ENCODE peak calls at places on chromosome 13, in six cellular contexts. One of them, this sample, is unnamed.

GRCh38 chr13:72565893-72566292 is 161.5 kb downstream of the MZT1 start:
- DNase-seq in Kasumi-1: peak
- DNase-seq in activated CD4-positive, alpha-beta T cell treated with anti-CD3 and anti-CD28 coated beads, Interleukin-2, amount 50 U/mL, for 1 hour: no peak
- DNase-seq in occipital lobe: no peak
- DNase-seq in stomach: no peak
- DNase-seq in naive thymus-derived CD8-positive, alpha-beta T cell: no peak
- DNase-seq in this sample: no peak

GRCh38 chr13:46796515-46797467 is at the start of gene ESD:
- DNase-seq in activated CD4-positive, alpha-beta T cell treated with anti-CD3 and anti-CD28 coated beads, Interleukin-2, amount 50 U/mL, for 1 hour: peak
- DNase-seq in Kasumi-1: peak
- DNase-seq in stomach: peak
- DNase-seq in occipital lobe: peak
- DNase-seq in naive thymus-derived CD8-positive, alpha-beta T cell: peak
- DNase-seq in this sample: peak

GRCh38 chr13:40777166-40777956 is 6.4 kb upstream of the MRPS31 start:
- DNase-seq in Kasumi-1: peak
- DNase-seq in occipital lobe: no peak
- DNase-seq in activated CD4-positive, alpha-beta T cell treated with anti-CD3 and anti-CD28 coated beads, Interleukin-2, amount 50 U/mL, for 1 hour: no peak
- DNase-seq in stomach: no peak
- DNase-seq in naive thymus-derived CD8-positive, alpha-beta T cell: peak
- DNase-seq in this sample: no peak

GRCh38 chr13:41554626-41555386 is 97.5 kb downstream of the RGCC start:
- DNase-seq in activated CD4-positive, alpha-beta T cell treated with anti-CD3 and anti-CD28 coated beads, Interleukin-2, amount 50 U/mL, for 1 hour: no peak
- DNase-seq in occipital lobe: no peak
- DNase-seq in Kasumi-1: no peak
- DNase-seq in stomach: no peak
- DNase-seq in naive thymus-derived CD8-positive, alpha-beta T cell: no peak
- DNase-seq in this sample: no peak

GRCh38 chr13:108269601-108270328 is at the start of gene TNFSF13B:
- DNase-seq in stomach: peak
- DNase-seq in Kasumi-1: peak
- DNase-seq in activated CD4-positive, alpha-beta T cell treated with anti-CD3 and anti-CD28 coated beads, Interleukin-2, amount 50 U/mL, for 1 hour: peak
- DNase-seq in occipital lobe: no peak
- DNase-seq in naive thymus-derived CD8-positive, alpha-beta T cell: peak
- DNase-seq in this sample: peak

GRCh38 chr13:85525411-85525810 is 273.8 kb downstream of the SLITRK6 start:
- DNase-seq in occipital lobe: no peak
- DNase-seq in stomach: no peak
- DNase-seq in activated CD4-positive, alpha-beta T cell treated with anti-CD3 and anti-CD28 coated beads, Interleukin-2, amount 50 U/mL, for 1 hour: no peak
- DNase-seq in naive thymus-derived CD8-positive, alpha-beta T cell: no peak
- DNase-seq in Kasumi-1: no peak
- DNase-seq in this sample: no peak

GRCh38 chr13:100108913-100109507 is 20.1 kb downstream of the PCCA start:
- DNase-seq in naive thymus-derived CD8-positive, alpha-beta T cell: no peak
- DNase-seq in occipital lobe: no peak
- DNase-seq in activated CD4-positive, alpha-beta T cell treated with anti-CD3 and anti-CD28 coated beads, Interleukin-2, amount 50 U/mL, for 1 hour: no peak
- DNase-seq in stomach: no peak
- DNase-seq in Kasumi-1: no peak
- DNase-seq in this sample: no peak

GRCh38 chr13:110356362-110356761 is 49.3 kb downstream of the COL4A2 start:
- DNase-seq in activated CD4-positive, alpha-beta T cell treated with anti-CD3 and anti-CD28 coated beads, Interleukin-2, amount 50 U/mL, for 1 hour: no peak
- DNase-seq in naive thymus-derived CD8-positive, alpha-beta T cell: no peak
- DNase-seq in occipital lobe: no peak
- DNase-seq in stomach: no peak
- DNase-seq in Kasumi-1: no peak
- DNase-seq in this sample: no peak

GRCh38 chr13:98598043-98598442 is 21.1 kb upstream of the STK24 start:
- DNase-seq in naive thymus-derived CD8-positive, alpha-beta T cell: no peak
- DNase-seq in Kasumi-1: no peak
- DNase-seq in occipital lobe: no peak
- DNase-seq in activated CD4-positive, alpha-beta T cell treated with anti-CD3 and anti-CD28 coated beads, Interleukin-2, amount 50 U/mL, for 1 hour: no peak
- DNase-seq in stomach: no peak
- DNase-seq in this sample: no peak

GRCh38 chr13:103639326-103639725 is 573.1 kb upstream of the SLC10A2 start:
- DNase-seq in occipital lobe: no peak
- DNase-seq in stomach: no peak
- DNase-seq in Kasumi-1: no peak
- DNase-seq in naive thymus-derived CD8-positive, alpha-beta T cell: no peak
- DNase-seq in activated CD4-positive, alpha-beta T cell treated with anti-CD3 and anti-CD28 coated beads, Interleukin-2, amount 50 U/mL, for 1 hour: no peak
- DNase-seq in this sample: no peak

GRCh38 chr13:36839981-36840380 is 21.0 kb downstream of the RFXAP start:
- DNase-seq in stomach: no peak
- DNase-seq in activated CD4-positive, alpha-beta T cell treated with anti-CD3 and anti-CD28 coated beads, Interleukin-2, amount 50 U/mL, for 1 hour: no peak
- DNase-seq in Kasumi-1: no peak
- DNase-seq in occipital lobe: no peak
- DNase-seq in naive thymus-derived CD8-positive, alpha-beta T cell: no peak
- DNase-seq in this sample: no peak

This sample was measured in activated CD8-positive, alpha-beta memory T cell treated with anti-CD3 and anti-CD28 coated beads, Interleukin-2, amount 50 U/mL, for 4 hours.